ENCODE peak calls at places on chromosomes 2 and 18, in seven cellular contexts. D is progenitor cell of endocrine pancreas; V is stimulated activated CD4-positive, alpha-beta T cell treated with anti-CD3 and anti-CD28 coated beads, Interleukin-2, amount 100 ng/mL, for 24 hours; M is neural crest cell; J is H9; F is endodermal cell; B is NCI-H1105. T is an unnamed sample.

GRCh38 chr2:7418343-7418742 is 501.1 kb downstream of the RNF144A start:
- DNase-seq in D (no peak), M (no peak), J (no peak), B (no peak), F (no peak), V (no peak), T (no peak)

GRCh38 chr2:173692068-173692467 is 273.1 kb downstream of the SP3 start:
- DNase-seq in B (no peak), F (no peak), D (no peak), V (no peak), J (no peak), M (no peak), T (no peak)

GRCh38 chr2:42214669-42215068 is 45.5 kb downstream of the EML4 start:
- DNase-seq in V (no peak), F (no peak), J (no peak), M (no peak), B (no peak), D (no peak), T (no peak)

GRCh38 chr2:12928706-12929291 is 212.1 kb downstream of the TRIB2 start:
- DNase-seq in M (no peak), J (no peak), B (no peak), V (no peak), F (no peak), D (no peak), T (no peak)

GRCh38 chr2:170324640-170325046 is 146.7 kb downstream of the MYO3B start:
- DNase-seq in V (peak), J (peak), B (no peak), F (peak), D (peak), M (peak), T (no peak)

GRCh38 chr2:216319771-216320170 is 52.5 kb downstream of the MARCHF4 start:
- DNase-seq in D (no peak), J (peak), V (no peak), F (peak), M (no peak), B (no peak), T (no peak)

GRCh38 chr2:100292022-100292580 is 30.2 kb downstream of the LONRF2 start:
- DNase-seq in M (peak), J (peak), D (no peak), V (peak), F (peak), B (no peak), T (peak)

GRCh38 chr18:24136967-24137373 is 1.9 kb upstream of the CABYR start:
- DNase-seq in V (no peak), F (peak), M (no peak), B (no peak), D (no peak), J (no peak), T (no peak)

GRCh38 chr18:59123588-59124369 is 15.9 kb upstream of the SEC11C start:
- DNase-seq in J (no peak), B (no peak), F (no peak), V (peak), D (no peak), M (no peak), T (peak)

GRCh38 chr18:48589797-48590519 is 51.1 kb downstream of the CTIF start:
- DNase-seq in F (no peak), V (no peak), B (no peak), J (no peak), M (no peak), D (no peak), T (peak)

GRCh38 chr2:132884292-132884691 is 214.3 kb upstream of the LYPD1 start:
- DNase-seq in V (no peak), D (no peak), J (no peak), B (no peak), F (no peak), M (no peak), T (no peak)

GRCh38 chr2:54274781-54275242 is 18.8 kb upstream of the TSPYL6 start:
- DNase-seq in V (no peak), M (no peak), J (no peak), F (no peak), D (no peak), B (no peak), T (no peak)

T was measured in nucleus accumbens.